ENCODE peak calls at places on chromosomes 7 and 10, in ten cellular contexts. U is Calu3, Y is nephron progenitor cell, B is AG09309, A is bronchial epithelial cell, F is uterus, O is tibial artery, I is suprapubic skin, K is psoas muscle, N is spleen. T is an unnamed sample.

GRCh38 chr10:117477961-117478670 is 64.4 kb upstream of the EMX2 start:
- DNase-seq in U (no peak), Y (no peak), B (peak; percentile 78), A (peak; percentile 92), F (no peak), O (no peak), I (no peak), K (no peak), N (peak; percentile 2), T (no peak)

GRCh38 chr7:143380264-143380645 is 890 bp upstream of the ZYX start:
- DNase-seq in U (peak; percentile 87), Y (peak; percentile 88), B (peak; percentile 46), A (peak; percentile 68), F (peak; percentile 92), O (peak; percentile 94), I (peak; percentile 92), K (peak; percentile 88), N (peak; percentile 96), T (peak; percentile 92)

GRCh38 chr10:117804470-117805011 is 242.2 kb downstream of the RAB11FIP2 start:
- DNase-seq in U (no peak), Y (peak; percentile 15), B (no peak), A (no peak), F (no peak), O (no peak), I (no peak), K (no peak), N (no peak), T (no peak)

GRCh38 chr10:95374597-95375209 is 83.9 kb upstream of the PDLIM1 start:
- DNase-seq in U (peak; percentile 73), Y (peak; percentile 83), B (peak; percentile 8), A (peak; percentile 73), F (peak; percentile 78), O (peak; percentile 88), I (peak; percentile 81), K (peak; percentile 75), N (no peak), T (no peak)

GRCh38 chr10:77351386-77351785 is 286.2 kb downstream of the KCNMA1 start:
- DNase-seq in U (no peak), Y (no peak), B (no peak), A (no peak), F (no peak), O (no peak), I (no peak), K (no peak), N (no peak), T (no peak)

GRCh38 chr10:91271886-91272285 is 51.4 kb downstream of the PCGF5 start:
- DNase-seq in U (no peak), Y (no peak), B (peak; percentile 50), A (no peak), F (no peak), O (no peak), I (no peak), K (no peak), N (no peak), T (no peak)

GRCh38 chr10:102935939-102936605 is 18.0 kb downstream of the CNNM2 start:
- DNase-seq in U (no peak), Y (no peak), B (no peak), A (no peak), F (no peak), O (no peak), I (no peak), K (no peak), N (no peak), T (no peak)

GRCh38 chr7:32104766-32105165 is 34.6 kb upstream of the PDE1C start:
- DNase-seq in U (no peak), Y (no peak), B (no peak), A (no peak), F (no peak), O (no peak), I (no peak), K (no peak), N (no peak), T (no peak)

GRCh38 chr10:118447478-118447877 is 105.4 kb upstream of the FAM204A start:
- DNase-seq in U (no peak), Y (no peak), B (no peak), A (no peak), F (peak; percentile 51), O (peak; percentile 68), I (peak; percentile 83), K (peak; percentile 60), N (no peak), T (no peak)

GRCh38 chr7:107559864-107560263 is 3.9 kb downstream of the COG5 start:
- DNase-seq in U (no peak), Y (no peak), B (no peak), A (peak; percentile 74), F (no peak), O (no peak), I (no peak), K (no peak), N (no peak), T (no peak)

GRCh38 chr10:73497623-73498022 is 1.8 kb upstream of the PPP3CB start:
- DNase-seq in U (no peak), Y (no peak), B (no peak), A (no peak), F (no peak), O (no peak), I (no peak), K (no peak), N (no peak), T (no peak)

GRCh38 chr7:34096135-34096775 is 190.9 kb downstream of the BMPER start:
- DNase-seq in U (no peak), Y (peak; percentile 3), B (peak; percentile 91), A (peak; percentile 72), F (peak; percentile 76), O (peak; percentile 90), I (peak; percentile 83), K (peak; percentile 88), N (no peak), T (no peak)

GRCh38 chr7:34090796-34091195 is 185.5 kb downstream of the BMPER start:
- DNase-seq in U (no peak), Y (no peak), B (no peak), A (no peak), F (no peak), O (no peak), I (no peak), K (no peak), N (no peak), T (no peak)

GRCh38 chr7:34093276-34093675 is 187.9 kb downstream of the BMPER start:
- DNase-seq in U (no peak), Y (no peak), B (no peak), A (no peak), F (no peak), O (no peak), I (no peak), K (no peak), N (no peak), T (no peak)

GRCh38 chr7:34087892-34088891 is 182.9 kb downstream of the BMPER start:
- DNase-seq in U (peak; percentile 79), Y (peak; percentile 61), B (no peak), A (peak; percentile 45), F (no peak), O (no peak), I (no peak), K (peak; percentile 19), N (no peak), T (no peak)

DNA sequence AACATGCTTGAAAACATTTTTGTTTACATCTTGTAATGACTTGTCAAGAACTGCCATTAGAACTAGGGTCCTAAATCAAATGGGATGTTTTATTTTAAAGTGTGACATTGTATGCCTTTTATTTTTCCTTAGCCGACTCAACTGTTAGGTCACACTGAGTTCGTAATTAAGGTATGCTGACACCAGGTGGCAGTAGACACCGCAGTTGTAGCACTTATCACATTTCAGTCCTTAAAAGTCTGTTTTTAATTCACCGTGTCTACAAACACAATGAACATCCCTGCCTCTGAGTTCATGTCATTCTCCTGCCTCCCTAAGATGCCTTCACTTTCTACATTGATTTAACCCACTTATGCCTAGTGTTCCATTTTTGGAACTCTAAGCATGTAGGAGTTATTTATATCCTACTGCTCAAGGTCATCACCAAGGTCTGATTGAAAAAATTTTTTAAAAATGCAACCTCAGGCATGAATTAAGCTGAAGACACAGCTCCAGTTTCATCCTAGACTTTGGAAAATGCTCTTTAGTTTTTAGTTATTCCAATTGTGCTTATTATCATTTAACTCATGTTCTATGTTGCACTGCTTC is 186.1 kb downstream of the BMPER start:
- DNase-seq in U (peak; percentile 66), Y (peak; percentile 28), B (no peak), A (peak; percentile 68), F (no peak), O (no peak), I (no peak), K (peak; percentile 20), N (no peak), T (no peak)
- TF ChIP-seq CTCF in U (peak; percentile 61), Y (peak; percentile 55), B (peak; percentile 62), A (peak; percentile 63), F (no peak), O (peak; percentile 15), I (peak; percentile 21), K (peak; percentile 67), N (no peak), T (peak; percentile 74)

GRCh38 chr7:152341039-152341913 is 94.5 kb downstream of the KMT2C start:
- DNase-seq in U (peak; percentile 32), Y (peak; percentile 11), B (no peak), A (peak; percentile 51), F (no peak), O (no peak), I (no peak), K (no peak), N (no peak), T (no peak)
- TF ChIP-seq CTCF in U (peak; percentile 24), Y (peak; percentile 42), B (peak; percentile 51), A (peak; percentile 33), F (no peak), O (peak; percentile 50), I (no peak), K (peak; percentile 63), N (peak; percentile 52), T (peak; percentile 81)

GRCh38 chr7:152859781-152860191 is 100.2 kb downstream of the ACTR3B start:
- DNase-seq in U (peak; percentile 11), Y (no peak), B (no peak), A (no peak), F (no peak), O (no peak), I (no peak), K (no peak), N (no peak), T (no peak)
- TF ChIP-seq CTCF in U (no peak), Y (peak; percentile 24), B (peak; percentile 46), A (peak; percentile 39), F (no peak), O (no peak), I (no peak), K (peak; percentile 5), N (no peak), T (peak; percentile 53)

DNA sequence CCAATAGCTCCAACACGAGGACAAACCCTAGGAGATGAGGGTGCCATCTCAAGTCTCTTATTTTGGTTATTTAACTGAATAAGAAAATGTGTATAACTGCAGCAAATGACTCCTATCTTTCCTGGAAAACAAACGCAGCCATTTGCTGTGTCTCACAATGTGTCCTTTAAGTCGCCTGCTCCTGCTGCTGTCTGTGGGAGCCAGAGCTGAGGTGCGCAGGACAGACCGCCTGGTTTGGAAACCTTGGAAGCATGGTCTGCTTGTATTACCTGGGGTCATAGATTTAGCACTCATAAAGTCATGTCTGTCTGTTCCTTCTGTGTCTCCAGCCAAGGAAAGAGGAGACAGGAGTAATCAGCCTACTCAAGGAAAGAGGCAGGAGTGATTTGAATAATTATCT is 760.2 kb downstream of the GRID1 start:
- DNase-seq in U (no peak), Y (no peak), B (no peak), A (no peak), F (no peak), O (no peak), I (peak; percentile 9), K (no peak), N (no peak), T (no peak)
- TF ChIP-seq CTCF in U (no peak), Y (no peak), B (no peak), A (no peak), F (no peak), O (no peak), I (no peak), K (no peak), N (no peak), T (no peak)